ENCODE peak calls at places on chromosomes 2 and 18, in four cellular contexts. One of them, this sample, is unnamed.

GRCh38 chr18:8685914-8686216 is 19.5 kb upstream of the MTCL1 start:
- DNase-seq in H1: no peak
- DNase-seq in IMR-90: no peak
- DNase-seq in mesendoderm: no peak
- DNase-seq in this sample: no peak

GRCh38 chr2:29841386-29842004 is 79.9 kb downstream of the ALK start:
- DNase-seq in mesendoderm: peak; percentile 43
- DNase-seq in IMR-90: peak; percentile 22
- DNase-seq in H1: peak; percentile 59
- DNase-seq in this sample: peak; percentile 46

GRCh38 chr18:923144-923543 is 18.5 kb downstream of the ADCYAP1 start:
- DNase-seq in H1: no peak
- DNase-seq in IMR-90: no peak
- DNase-seq in mesendoderm: no peak
- DNase-seq in this sample: no peak

GRCh38 chr2:26693287-26693849 is 846 bp downstream of the KCNK3 start:
- DNase-seq in mesendoderm: no peak
- DNase-seq in IMR-90: no peak
- DNase-seq in H1: peak; percentile 65
- DNase-seq in this sample: no peak

GRCh38 chr2:113283704-113284284 is 5.1 kb upstream of the PAX8 start:
- DNase-seq in mesendoderm: peak; percentile 59
- DNase-seq in H1: no peak
- DNase-seq in IMR-90: peak; percentile 92
- DNase-seq in this sample: peak; percentile 37

GRCh38 chr2:30252723-30253688 is 21.7 kb downstream of the LBH start:
- DNase-seq in mesendoderm: peak; percentile 79
- DNase-seq in IMR-90: peak; percentile 85
- DNase-seq in H1: no peak
- DNase-seq in this sample: no peak

GRCh38 chr2:101559576-101559975 is 84.7 kb upstream of the RFX8 start:
- DNase-seq in IMR-90: peak; percentile 28
- DNase-seq in H1: no peak
- DNase-seq in mesendoderm: no peak
- DNase-seq in this sample: no peak

GRCh38 chr2:226644342-226644957 is 155.2 kb downstream of the IRS1 start:
- DNase-seq in H1: no peak
- DNase-seq in IMR-90: peak; percentile 87
- DNase-seq in mesendoderm: no peak
- DNase-seq in this sample: no peak

GRCh38 chr2:85088921-85089320 is 44.3 kb upstream of the TCF7L1 start:
- DNase-seq in H1: peak; percentile 48
- DNase-seq in IMR-90: no peak
- DNase-seq in mesendoderm: peak; percentile 6
- DNase-seq in this sample: peak; percentile 46

GRCh38 chr2:14713248-14713647 is 80.7 kb downstream of the LRATD1 start:
- DNase-seq in H1: no peak
- DNase-seq in mesendoderm: no peak
- DNase-seq in IMR-90: no peak
- DNase-seq in this sample: no peak

GRCh38 chr2:20625920-20626697 is 24.8 kb downstream of the HS1BP3 start:
- DNase-seq in mesendoderm: no peak
- DNase-seq in H1: no peak
- DNase-seq in IMR-90: no peak
- DNase-seq in this sample: no peak

GRCh38 chr2:171214093-171214492 is 53.4 kb upstream of the TLK1 start:
- DNase-seq in IMR-90: no peak
- DNase-seq in mesendoderm: no peak
- DNase-seq in H1: no peak
- DNase-seq in this sample: no peak

GRCh38 chr2:58428286-58428552 is 187.1 kb upstream of the FANCL start:
- DNase-seq in H1: peak; percentile 66
- DNase-seq in IMR-90: no peak
- DNase-seq in mesendoderm: no peak
- DNase-seq in this sample: peak; percentile 67

GRCh38 chr2:109031481-109032228 is 42.6 kb upstream of the EDAR start:
- DNase-seq in H1: peak; percentile 72
- DNase-seq in IMR-90: peak; percentile 3
- DNase-seq in mesendoderm: peak; percentile 93
- DNase-seq in this sample: peak; percentile 53

GRCh38 chr2:40418614-40419013 is 33.3 kb downstream of the SLC8A1 start:
- DNase-seq in IMR-90: peak; percentile 14
- DNase-seq in mesendoderm: no peak
- DNase-seq in H1: no peak
- DNase-seq in this sample: no peak

GRCh38 chr2:35973132-35973736 is 382.3 kb upstream of the CRIM1 start:
- DNase-seq in H1: no peak
- DNase-seq in mesendoderm: peak; percentile 62
- DNase-seq in IMR-90: peak; percentile 42
- DNase-seq in this sample: no peak

GRCh38 chr2:149164827-149165226 is 126.3 kb downstream of the LYPD6B start:
- DNase-seq in mesendoderm: no peak
- DNase-seq in IMR-90: no peak
- DNase-seq in H1: no peak
- DNase-seq in this sample: no peak

GRCh38 chr2:236583621-236584203 is 14.1 kb downstream of the ACKR3 start:
- DNase-seq in IMR-90: no peak
- DNase-seq in H1: no peak
- DNase-seq in mesendoderm: no peak
- DNase-seq in this sample: no peak

GRCh38 chr2:136117909-136118818 is at the start of gene CXCR4:
- DNase-seq in H1: peak; percentile 93
- DNase-seq in mesendoderm: peak; percentile 96
- DNase-seq in IMR-90: peak; percentile 2
- DNase-seq in this sample: peak; percentile 91

GRCh38 chr18:73691118-73691517 is 456.5 kb downstream of the FBXO15 start:
- DNase-seq in H1: no peak
- DNase-seq in IMR-90: peak; percentile 95
- DNase-seq in mesendoderm: peak; percentile 7
- DNase-seq in this sample: no peak

GRCh38 chr2:241456546-241456945 is 51.8 kb downstream of the STK25 start:
- DNase-seq in mesendoderm: peak; percentile 26
- DNase-seq in IMR-90: no peak
- DNase-seq in H1: no peak
- DNase-seq in this sample: no peak

GRCh38 chr2:238267341-238267710 is 21.1 kb downstream of the PER2 start:
- DNase-seq in mesendoderm: no peak
- DNase-seq in H1: no peak
- DNase-seq in IMR-90: peak; percentile 42
- DNase-seq in this sample: no peak

GRCh38 chr18:28126768-28127167 is 50.2 kb downstream of the CDH2 start:
- DNase-seq in IMR-90: no peak
- DNase-seq in mesendoderm: no peak
- DNase-seq in H1: no peak
- DNase-seq in this sample: no peak

GRCh38 chr18:49189772-49190171 is 239.0 kb upstream of the SMAD7 start:
- DNase-seq in H1: no peak
- DNase-seq in mesendoderm: no peak
- DNase-seq in IMR-90: no peak
- DNase-seq in this sample: no peak

GRCh38 chr2:181813963-181814565 is 77.5 kb upstream of the ITPRID2 start:
- DNase-seq in IMR-90: peak; percentile 84
- DNase-seq in mesendoderm: no peak
- DNase-seq in H1: no peak
- DNase-seq in this sample: no peak

GRCh38 chr2:215749092-215749957 is 264.0 kb downstream of the MREG start:
- DNase-seq in mesendoderm: no peak
- DNase-seq in IMR-90: peak; percentile 64
- DNase-seq in H1: no peak
- DNase-seq in this sample: no peak

GRCh38 chr2:161991991-161992390 is 82.0 kb downstream of the DPP4 start:
- DNase-seq in H1: no peak
- DNase-seq in IMR-90: peak; percentile 37
- DNase-seq in mesendoderm: no peak
- DNase-seq in this sample: no peak

GRCh38 chr2:161250864-161251436 is 57.3 kb upstream of the PSMD14 start:
- DNase-seq in mesendoderm: peak; percentile 92
- DNase-seq in IMR-90: peak; percentile 37
- DNase-seq in H1: no peak
- DNase-seq in this sample: peak; percentile 43

GRCh38 chr18:46672062-46672970 is 15.3 kb upstream of the LOXHD1 start:
- DNase-seq in H1: no peak
- DNase-seq in IMR-90: peak; percentile 7
- DNase-seq in mesendoderm: peak; percentile 31
- DNase-seq in this sample: no peak

GRCh38 chr2:53969285-53970094 is 1.3 kb downstream of the PSME4 start:
- DNase-seq in mesendoderm: no peak
- DNase-seq in IMR-90: peak; percentile 80
- DNase-seq in H1: no peak
- DNase-seq in this sample: no peak

GRCh38 chr2:20381457-20381856 is 30.8 kb upstream of the PUM2 start:
- DNase-seq in IMR-90: peak; percentile 68
- DNase-seq in H1: no peak
- DNase-seq in mesendoderm: peak; percentile 85
- DNase-seq in this sample: no peak

GRCh38 chr2:55408946-55409868 is 10.4 kb downstream of the CCDC88A start:
- DNase-seq in mesendoderm: no peak
- DNase-seq in H1: no peak
- DNase-seq in IMR-90: peak; percentile 33
- DNase-seq in this sample: no peak

GRCh38 chr2:85853499-85854165 is 35.2 kb downstream of the ST3GAL5 start:
- DNase-seq in mesendoderm: no peak
- DNase-seq in H1: no peak
- DNase-seq in IMR-90: no peak
- DNase-seq in this sample: no peak

GRCh38 chr2:205158404-205158803 is 523.9 kb upstream of the NRP2 start:
- DNase-seq in H1: no peak
- DNase-seq in mesendoderm: no peak
- DNase-seq in IMR-90: no peak
- DNase-seq in this sample: no peak

GRCh38 chr2:58913082-58913726 is 672.1 kb upstream of the FANCL start:
- DNase-seq in IMR-90: no peak
- DNase-seq in mesendoderm: peak; percentile 23
- DNase-seq in H1: no peak
- DNase-seq in this sample: no peak

GRCh38 chr2:64291181-64291580 is 147.0 kb upstream of the PELI1 start:
- DNase-seq in mesendoderm: no peak
- DNase-seq in IMR-90: peak; percentile 68
- DNase-seq in H1: no peak
- DNase-seq in this sample: no peak

GRCh38 chr2:11753886-11754704 is 7.7 kb downstream of the LPIN1 start:
- DNase-seq in IMR-90: peak; percentile 61
- DNase-seq in H1: no peak
- DNase-seq in mesendoderm: peak; percentile 81
- DNase-seq in this sample: no peak
- H3K56ac ChIP-seq in IMR-90: no peak overlapping the region
- H3K56ac ChIP-seq in H1: no peak overlapping the region
- H3K56ac ChIP-seq in mesendoderm: peak overlapping the region; percentile 60
- H3K56ac ChIP-seq in this sample: no peak overlapping the region

GRCh38 chr2:9703085-9703641 is 72.4 kb upstream of the YWHAQ start:
- DNase-seq in mesendoderm: peak; percentile 59
- DNase-seq in IMR-90: peak; percentile 71
- DNase-seq in H1: no peak
- DNase-seq in this sample: no peak
- H2BK15ac ChIP-seq in mesendoderm: no peak overlapping the region
- H2BK15ac ChIP-seq in IMR-90: peak overlapping the region; percentile 66
- H2BK15ac ChIP-seq in H1: no peak overlapping the region
- H2BK15ac ChIP-seq in this sample: no peak overlapping the region

DNA sequence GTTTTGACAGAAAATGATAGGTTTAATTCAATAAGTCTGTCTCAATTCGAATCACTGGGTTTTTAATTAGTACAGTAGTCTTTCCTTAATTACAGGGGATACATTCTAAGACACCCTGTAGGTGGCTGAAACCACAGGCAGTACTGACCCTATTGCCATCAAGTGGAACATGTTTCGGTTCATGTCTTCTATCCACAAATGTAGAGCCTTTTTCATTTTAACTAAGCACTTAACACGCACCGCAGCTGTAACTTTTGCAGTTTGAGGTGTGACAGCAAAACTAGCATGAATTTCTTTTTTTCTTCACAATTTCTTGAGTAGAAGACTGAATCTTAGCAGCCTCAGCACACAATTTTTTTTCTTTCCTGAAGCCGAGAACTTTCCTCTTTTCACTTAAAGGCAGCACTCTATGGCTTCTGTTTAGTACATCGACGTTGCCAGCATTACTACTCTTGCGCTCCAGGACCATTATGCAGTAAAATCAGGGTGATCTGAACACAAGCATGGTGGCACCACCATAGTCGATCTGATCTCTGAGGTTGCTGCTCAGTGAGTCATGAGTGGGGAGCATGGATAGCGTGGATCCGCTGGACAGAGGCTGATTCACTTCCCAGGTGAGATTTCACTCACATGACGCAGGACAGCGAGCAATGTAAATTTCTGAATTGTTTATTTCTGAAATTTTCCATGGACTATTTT is 805.1 kb downstream of the RNF144A start:
- DNase-seq in IMR-90: no peak
- DNase-seq in mesendoderm: no peak
- DNase-seq in H1: no peak
- DNase-seq in this sample: no peak
- H3K56ac ChIP-seq in IMR-90: no peak overlapping the region
- H3K56ac ChIP-seq in mesendoderm: no peak overlapping the region
- H3K56ac ChIP-seq in H1: no peak overlapping the region
- H3K56ac ChIP-seq in this sample: no peak overlapping the region

GRCh38 chr2:68319397-68320117 is at the start of gene CNRIP1:
- DNase-seq in mesendoderm: peak; percentile 61
- DNase-seq in H1: peak; percentile 77
- DNase-seq in IMR-90: peak; percentile 83
- DNase-seq in this sample: peak; percentile 58
- H2BK15ac ChIP-seq in mesendoderm: no peak within 1 kb of the TSS
- H2BK15ac ChIP-seq in H1: peak within 1 kb of the TSS; percentile 61
- H2BK15ac ChIP-seq in IMR-90: peak within 1 kb of the TSS; percentile 48
- H2BK15ac ChIP-seq in this sample: no peak within 1 kb of the TSS